ENCODE peak calls at places on chromosomes 11 and 22, in eight cellular contexts. J is activated B cell treated with CpG ODN at 0.5 μM for 24 hours, X is GM04503, L is HEK293T, A is ovary, Q is body of pancreas, E is suprapubic skin, N is NCI-H524. B is an unnamed sample.

GRCh38 chr22:17827466-17827865 is 53.2 kb upstream of the BID start:
- DNase-seq in J (no peak), X (no peak), L (no peak), A (no peak), Q (no peak), E (no peak), N (no peak), B (no peak)

GRCh38 chr11:64251986-64252837 is 882 bp downstream of the PLCB3 start:
- DNase-seq in J (no peak), X (no peak), L (no peak), A (peak), Q (peak), E (no peak), N (no peak), B (peak)

GRCh38 chr22:37231406-37232139 is 12.5 kb downstream of the RAC2 start:
- DNase-seq in J (peak), X (no peak), L (no peak), A (no peak), Q (no peak), E (no peak), N (no peak), B (no peak)

GRCh38 chr22:44710474-44711235 is 8.7 kb downstream of the PRR5 start:
- DNase-seq in J (no peak), X (no peak), L (no peak), A (no peak), Q (no peak), E (no peak), N (no peak), B (peak)

GRCh38 chr22:50703726-50704509 is 31.3 kb downstream of the SHANK3 start:
- DNase-seq in J (no peak), X (no peak), L (no peak), A (no peak), Q (no peak), E (peak), N (no peak), B (no peak)

GRCh38 chr11:118930152-118930712 is 4.5 kb upstream of the BCL9L start:
- DNase-seq in J (peak), X (no peak), L (peak), A (peak), Q (peak), E (peak), N (peak), B (no peak)

GRCh38 chr11:35844579-35844978 is 99.3 kb upstream of the LDLRAD3 start:
- DNase-seq in J (no peak), X (no peak), L (no peak), A (no peak), Q (no peak), E (no peak), N (no peak), B (no peak)

GRCh38 chr11:59968395-59968783 is 4.6 kb downstream of the OOSP4A start:
- DNase-seq in J (no peak), X (no peak), L (no peak), A (no peak), Q (no peak), E (no peak), N (no peak), B (no peak)

GRCh38 chr11:19455731-19456130 is 215.0 kb upstream of the E2F8 start:
- DNase-seq in J (no peak), X (no peak), L (no peak), A (no peak), Q (peak), E (peak), N (no peak), B (no peak)

GRCh38 chr11:67301951-67302516 is 1.3 kb upstream of the SSH3 start:
- DNase-seq in J (peak), X (no peak), L (peak), A (peak), Q (peak), E (peak), N (no peak), B (peak)

GRCh38 chr11:73530109-73530508 is 67.8 kb downstream of the FAM168A start:
- DNase-seq in J (no peak), X (no peak), L (peak), A (no peak), Q (no peak), E (no peak), N (no peak), B (no peak)

GRCh38 chr11:1751521-1751921 is 1.1 kb upstream of the IFITM10 start:
- DNase-seq in J (no peak), X (no peak), L (no peak), A (no peak), Q (no peak), E (no peak), N (no peak), B (no peak)

GRCh38 chr11:123111465-123111864 is 49.5 kb upstream of the HSPA8 start:
- DNase-seq in J (no peak), X (no peak), L (peak), A (no peak), Q (no peak), E (no peak), N (no peak), B (no peak)

GRCh38 chr11:48012051-48012391 is 31.7 kb downstream of the PTPRJ start:
- DNase-seq in J (no peak), X (no peak), L (no peak), A (no peak), Q (no peak), E (no peak), N (no peak), B (no peak)

GRCh38 chr11:1498262-1498661 is 11.7 kb upstream of the MOB2 start:
- DNase-seq in J (no peak), X (no peak), L (no peak), A (no peak), Q (no peak), E (no peak), N (no peak), B (no peak)